ENCODE peak calls at places on chromosomes 12 and 14, in ten cellular contexts. T, H, J, E, N, D, K, F, B and Y are unnamed samples.
A peak's percentile ranks its signal among the peaks of the same experiment; 100 is the strongest.

GRCh38 chr14:58426819-58427288 is 477 bp downstream of the TIMM9 start:
- DNase-seq in T (peak; percentile 50), N (peak; percentile 76), F (peak; percentile 68), K (peak; percentile 65), E (peak; percentile 79), D (peak; percentile 68), J (peak; percentile 51), B (no peak), H (peak; percentile 81), Y (peak; percentile 55)

GRCh38 chr12:109102491-109102890 is 5.1 kb downstream of the UNG start:
- DNase-seq in H (no peak), N (no peak), K (no peak), B (no peak), F (no peak), J (no peak), T (no peak), D (no peak), E (no peak), Y (no peak)

GRCh38 chr14:51511265-51511664 is 140.4 kb upstream of the FRMD6 start:
- DNase-seq in N (no peak), E (no peak), T (no peak), F (no peak), B (no peak), H (no peak), D (no peak), K (peak; percentile 42), J (no peak), Y (no peak)

GRCh38 chr12:105961821-105962671 is 176.7 kb downstream of the NUAK1 start:
- DNase-seq in B (no peak), T (no peak), F (no peak), H (no peak), N (no peak), K (peak; percentile 31), J (no peak), D (no peak), E (no peak), Y (no peak)

GRCh38 chr12:447132-447531 is 12.6 kb upstream of the B4GALNT3 start:
- DNase-seq in K (no peak), N (no peak), J (no peak), F (no peak), E (no peak), T (no peak), B (no peak), D (no peak), H (no peak), Y (no peak)

GRCh38 chr14:47044841-47045240 is 393.3 kb upstream of the RPL10L start:
- DNase-seq in D (no peak), T (peak; percentile 8), J (no peak), N (peak; percentile 53), B (no peak), K (no peak), E (peak; percentile 17), H (no peak), F (no peak), Y (no peak)

GRCh38 chr12:49925433-49926194 is 21.9 kb upstream of the FAIM2 start:
- DNase-seq in E (no peak), J (no peak), K (no peak), B (no peak), N (no peak), F (no peak), D (no peak), T (no peak), H (peak; percentile 32), Y (no peak)

GRCh38 chr14:60641722-60642269 is 7.5 kb downstream of the SIX1 start:
- DNase-seq in H (no peak), N (no peak), D (no peak), F (no peak), T (no peak), K (no peak), B (no peak), J (no peak), E (no peak), Y (no peak)

GRCh38 chr12:66188584-66189475 is at the start of gene IRAK3:
- DNase-seq in K (peak; percentile 31), H (peak; percentile 96), E (peak; percentile 14), F (peak; percentile 67), B (peak; percentile 13), J (peak; percentile 48), D (peak; percentile 80), N (peak; percentile 56), T (peak; percentile 65), Y (peak; percentile 68)

GRCh38 chr14:22106700-22107697 is 433.4 kb upstream of the OR4E1 start:
- DNase-seq in N (no peak), D (no peak), F (no peak), K (peak; percentile 29), B (no peak), E (no peak), J (no peak), H (no peak), T (no peak), Y (no peak)
- TF ChIP-seq CTCF in N (no peak), D (no peak), F (no peak), K (no peak), B (no peak), E (peak; percentile 13), J (no peak), H (no peak), T (no peak), Y (no peak)

GRCh38 chr14:66401447-66402095 is 84.6 kb upstream of the CCDC196 start:
- DNase-seq in B (no peak), J (no peak), D (no peak), N (no peak), F (peak; percentile 16), T (peak; percentile 13), K (no peak), E (peak; percentile 17), H (no peak), Y (no peak)

GRCh38 chr14:66404051-66404450 is 82.1 kb upstream of the CCDC196 start:
- DNase-seq in J (no peak), D (no peak), N (no peak), E (no peak), T (no peak), H (no peak), F (no peak), B (no peak), K (no peak), Y (no peak)

GRCh38 chr14:66398437-66398836 is 87.7 kb upstream of the CCDC196 start:
- DNase-seq in D (no peak), K (no peak), H (no peak), J (no peak), T (no peak), B (no peak), F (no peak), E (no peak), N (no peak), Y (no peak)

GRCh38 chr14:66405158-66405557 is 81.0 kb upstream of the CCDC196 start:
- DNase-seq in B (no peak), T (peak; percentile 26), E (peak; percentile 64), D (no peak), H (no peak), N (peak; percentile 45), K (peak; percentile 1), J (no peak), F (peak; percentile 25), Y (no peak)

GRCh38 chr14:66403183-66403582 is 83.0 kb upstream of the CCDC196 start:
- DNase-seq in J (no peak), N (no peak), K (peak; percentile 28), F (peak; percentile 55), T (no peak), D (no peak), H (no peak), E (no peak), B (no peak), Y (no peak)
- TF ChIP-seq CTCF in J (no peak), N (peak; percentile 36), K (no peak), F (peak; percentile 56), T (peak; percentile 45), D (peak; percentile 43), H (peak; percentile 22), E (peak; percentile 62), B (no peak), Y (peak; percentile 61)

DNA sequence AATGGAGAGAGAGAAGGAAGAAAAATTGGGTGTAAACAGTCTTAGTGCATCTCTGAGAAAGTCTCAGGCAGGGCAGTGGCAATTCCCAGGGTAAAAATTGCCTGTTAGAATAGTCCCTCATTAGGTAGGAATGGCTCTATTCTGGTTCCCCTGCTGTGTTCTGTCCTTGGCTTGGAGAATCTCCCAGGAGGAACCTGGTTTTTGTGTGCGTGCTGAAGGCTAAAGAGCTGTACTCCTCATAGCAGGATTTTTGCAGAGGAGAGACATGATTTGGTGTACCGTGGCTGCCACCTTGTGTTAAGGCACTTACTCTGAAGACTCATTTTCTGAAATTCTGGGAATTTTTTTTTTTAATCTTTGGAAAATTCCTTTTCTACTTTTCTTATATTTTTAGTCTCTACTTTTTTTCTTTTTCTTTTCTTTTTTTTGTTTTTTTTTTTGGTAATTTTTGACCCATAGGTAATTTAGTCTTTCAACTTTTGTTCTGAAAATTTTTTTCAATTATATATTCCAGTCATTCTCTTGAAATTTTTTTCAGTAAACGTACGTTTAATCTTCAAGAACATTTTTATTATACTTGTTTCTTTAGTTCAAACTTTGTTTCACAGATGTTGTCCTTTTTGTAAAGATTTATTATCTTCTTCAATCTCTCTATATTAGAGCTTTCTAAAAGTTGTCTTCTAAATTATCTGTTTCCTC is 63.8 kb downstream of the FBXO33 start:
- DNase-seq in D (no peak), E (peak; percentile 71), B (no peak), T (peak; percentile 62), J (no peak), H (no peak), F (peak; percentile 82), K (peak; percentile 78), N (peak; percentile 81), Y (peak; percentile 39)
- TF ChIP-seq CTCF in D (peak; percentile 47), E (peak; percentile 77), B (no peak), T (peak; percentile 58), J (no peak), H (peak; percentile 39), F (peak; percentile 68), K (peak; percentile 81), N (peak; percentile 59), Y (peak; percentile 54)

GRCh38 chr14:77032854-77033621 is 4.5 kb upstream of the IRF2BPL start:
- DNase-seq in T (peak; percentile 85), J (peak; percentile 56), H (peak; percentile 95), D (peak; percentile 96), B (peak; percentile 51), N (peak; percentile 88), F (peak; percentile 99), K (peak; percentile 98), E (peak; percentile 97), Y (peak; percentile 83)
- TF ChIP-seq CTCF in T (no peak), J (no peak), H (no peak), D (no peak), B (no peak), N (peak; percentile 30), F (no peak), K (peak; percentile 16), E (peak; percentile 11), Y (peak; percentile 34)

DNA sequence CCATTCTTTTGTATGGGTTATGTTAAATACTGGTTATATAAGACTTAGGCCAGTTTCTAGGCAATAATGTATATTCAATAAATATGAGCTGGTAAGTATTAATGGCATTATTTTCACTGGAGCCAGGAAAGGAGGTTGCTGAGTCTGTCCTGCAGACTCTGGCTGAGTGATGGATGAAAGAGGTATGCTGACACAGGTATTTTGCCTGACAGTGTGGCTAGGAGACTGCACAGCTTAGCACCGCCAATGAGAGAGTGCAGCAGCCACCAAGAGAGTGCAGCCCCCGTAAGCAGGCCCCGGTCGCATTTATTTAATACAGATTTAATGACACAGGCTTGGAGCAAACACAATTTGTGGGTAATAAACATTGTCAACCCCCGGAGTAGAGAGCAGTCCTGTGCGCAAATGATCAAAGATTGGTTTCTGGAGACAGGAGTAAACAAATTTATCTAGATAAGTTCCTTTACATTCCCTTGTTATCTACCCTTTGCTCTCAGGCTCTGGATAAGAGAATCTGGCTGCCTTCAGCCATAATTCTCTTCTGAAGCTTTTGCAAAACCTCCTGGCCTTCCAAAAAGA is 37.4 kb downstream of the TMTC3 start:
- DNase-seq in B (no peak), N (no peak), F (no peak), E (no peak), H (no peak), J (no peak), K (no peak), T (no peak), D (no peak), Y (no peak)
- TF ChIP-seq CTCF in B (no peak), N (no peak), F (no peak), E (no peak), H (no peak), J (no peak), K (no peak), T (no peak), D (no peak), Y (no peak)